ENCODE peak calls at places on chromosomes 13 and 19, in six cellular contexts. P is suprapubic skin, J is stomach, F is HepG2, D is H1, M is transverse colon. A is an unnamed sample.

GRCh38 chr19:47819841-47820244 is 1.9 kb upstream of the CRX start:
- DNase-seq in J (no peak), F (no peak), M (no peak), P (no peak), D (peak), A (no peak)

GRCh38 chr19:11460207-11460606 is 20.6 kb downstream of the ELAVL3 start:
- DNase-seq in D (no peak), M (no peak), P (no peak), J (no peak), F (no peak), A (no peak)

GRCh38 chr19:35717665-35718344 is at the start of gene KMT2B:
- DNase-seq in F (no peak), P (no peak), D (no peak), M (peak), J (peak), A (peak)

GRCh38 chr19:52897149-52897935 is at the start of gene ZNF320:
- DNase-seq in D (peak), P (peak), J (peak), F (no peak), M (peak), A (peak)

GRCh38 chr19:18128044-18128443 is 24.9 kb upstream of the PIK3R2 start:
- DNase-seq in M (no peak), J (no peak), P (no peak), F (no peak), D (no peak), A (no peak)

GRCh38 chr13:48875071-48875470 is 100.6 kb upstream of the FNDC3A start:
- DNase-seq in D (no peak), M (no peak), F (no peak), P (no peak), J (no peak), A (no peak)

GRCh38 chr19:8001995-8002849 is 3.2 kb downstream of the ELAVL1 start:
- DNase-seq in J (peak), P (peak), M (peak), F (peak), D (peak), A (peak)

GRCh38 chr13:63190219-63190618 is 1774.6 kb upstream of the PCDH20 start:
- DNase-seq in D (no peak), J (no peak), M (no peak), P (no peak), F (no peak), A (no peak)

GRCh38 chr19:58330458-58330857 is 3.7 kb downstream of the ZSCAN22 start:
- DNase-seq in M (no peak), D (no peak), J (peak), P (no peak), F (no peak), A (no peak)

DNA sequence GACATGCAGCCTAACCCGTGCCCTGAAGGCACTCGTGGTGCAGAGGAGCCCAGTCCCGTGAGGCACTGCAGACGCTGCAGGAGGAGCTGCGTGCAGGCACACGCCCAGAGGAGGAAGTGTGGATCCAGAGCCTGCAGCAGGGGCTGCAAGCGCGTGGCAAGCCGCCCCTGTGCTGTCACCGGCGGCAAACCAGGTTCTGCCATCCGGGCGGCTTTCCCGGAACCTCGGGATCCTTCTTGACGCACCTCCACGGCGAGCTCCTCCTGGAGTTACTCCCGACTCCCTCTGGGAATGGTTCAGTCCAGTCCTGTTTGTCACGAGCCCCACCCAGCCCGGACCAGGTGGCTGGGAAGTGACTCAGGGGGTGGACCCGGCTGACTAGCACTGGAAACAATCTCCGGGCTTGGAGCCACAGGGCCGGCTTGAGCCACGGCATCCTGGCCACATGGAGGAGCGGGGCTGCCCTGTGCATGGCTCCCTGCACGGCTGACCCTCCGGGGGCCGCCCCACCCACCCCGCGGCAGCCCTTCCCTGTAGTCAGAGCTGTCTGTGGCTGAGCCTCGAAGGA is 10.2 kb downstream of the DPP9 start:
- DNase-seq in F (no peak), M (peak), D (no peak), P (peak), J (peak), A (peak)
- TF ChIP-seq POLR2A in F (no peak), M (peak), D (no peak), P (no peak), J (no peak), A (no peak)

GRCh38 chr13:41196620-41197019 is 2.3 kb upstream of the KBTBD7 start:
- DNase-seq in M (no peak), J (no peak), F (peak), P (no peak), D (no peak), A (no peak)

GRCh38 chr13:41196011-41196410 is 1.6 kb upstream of the KBTBD7 start:
- DNase-seq in F (no peak), D (no peak), M (no peak), P (no peak), J (no peak), A (no peak)

GRCh38 chr13:41199061-41199460 is 4.7 kb upstream of the KBTBD7 start:
- DNase-seq in F (no peak), P (no peak), D (no peak), J (no peak), M (no peak), A (no peak)

GRCh38 chr13:41193469-41193868 is 900 bp downstream of the KBTBD7 start:
- DNase-seq in P (no peak), F (no peak), D (no peak), J (no peak), M (no peak), A (no peak)

GRCh38 chr13:41193919-41194824 is at the start of gene KBTBD7:
- DNase-seq in D (peak), F (peak), J (peak), P (peak), M (peak), A (peak)
- TF ChIP-seq EP300 in D (no peak), F (no peak), J (no peak), P (no peak), M (no peak), A (no peak)

DNA sequence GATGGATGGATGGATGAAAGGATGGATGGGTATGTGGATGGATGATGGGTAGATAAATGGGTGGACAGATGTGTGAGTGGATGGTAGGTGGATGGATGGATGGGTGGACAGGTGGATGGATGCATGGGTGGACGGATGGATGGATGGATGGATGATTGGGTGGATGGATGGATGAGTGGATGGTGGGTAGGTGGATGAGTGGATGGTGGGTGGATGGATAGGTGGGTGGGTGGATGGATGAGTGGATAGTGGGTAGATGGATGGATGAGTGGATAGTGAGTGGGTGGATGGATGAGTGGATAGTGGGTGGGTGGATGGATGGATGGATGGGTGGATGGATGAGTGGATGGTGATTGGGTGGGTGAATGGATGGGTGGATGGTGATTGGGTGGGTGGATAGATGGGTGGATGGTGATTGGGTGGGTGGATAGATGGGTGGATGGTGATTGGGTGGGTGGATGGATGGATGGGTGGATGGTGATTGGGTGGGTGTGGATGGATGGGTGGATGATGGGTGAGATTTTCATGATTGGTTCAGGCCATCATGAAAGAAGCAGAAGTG is 4.5 kb upstream of the RAX2 start:
- DNase-seq in M (no peak), F (no peak), P (no peak), J (no peak), D (no peak), A (no peak)
- TF ChIP-seq POLR2AphosphoS5 in M (no peak), F (no peak), P (no peak), J (no peak), D (no peak), A (no peak)

DNA sequence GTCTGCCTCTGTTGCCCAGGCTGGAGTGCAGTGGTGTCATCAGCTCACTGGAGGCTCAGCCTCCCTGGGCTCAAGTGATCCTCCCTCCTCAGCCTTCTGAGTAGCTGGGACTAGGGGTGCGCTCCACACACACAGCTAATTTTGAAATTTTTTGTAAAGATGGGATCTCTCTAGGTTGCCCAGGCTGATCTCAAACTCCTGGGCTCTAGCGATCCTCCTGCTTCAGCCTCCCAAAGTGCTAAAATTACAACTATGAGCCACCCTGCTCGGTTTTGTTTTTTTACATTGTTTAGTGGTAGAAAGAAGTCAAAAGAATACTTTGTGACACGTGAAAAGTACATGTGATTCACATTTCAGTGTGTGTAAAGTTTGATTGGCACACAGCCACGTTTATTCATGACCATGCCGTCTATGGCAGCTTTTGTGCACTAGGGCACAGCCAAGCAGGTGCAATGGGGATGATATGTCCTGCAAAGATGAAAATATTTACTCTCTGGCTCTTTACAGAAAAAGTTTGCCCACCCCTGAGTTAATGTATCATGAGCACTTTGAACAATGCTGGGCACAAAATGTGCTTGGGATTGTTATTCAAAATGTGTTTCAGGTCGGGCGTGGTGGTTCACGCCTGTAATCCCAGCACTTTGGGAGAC is 16.2 kb upstream of the NFIC start:
- DNase-seq in M (peak), F (peak), P (no peak), D (no peak), J (peak), A (peak)
- TF ChIP-seq POLR2A in M (no peak), F (no peak), P (no peak), D (no peak), J (no peak), A (no peak)

DNA sequence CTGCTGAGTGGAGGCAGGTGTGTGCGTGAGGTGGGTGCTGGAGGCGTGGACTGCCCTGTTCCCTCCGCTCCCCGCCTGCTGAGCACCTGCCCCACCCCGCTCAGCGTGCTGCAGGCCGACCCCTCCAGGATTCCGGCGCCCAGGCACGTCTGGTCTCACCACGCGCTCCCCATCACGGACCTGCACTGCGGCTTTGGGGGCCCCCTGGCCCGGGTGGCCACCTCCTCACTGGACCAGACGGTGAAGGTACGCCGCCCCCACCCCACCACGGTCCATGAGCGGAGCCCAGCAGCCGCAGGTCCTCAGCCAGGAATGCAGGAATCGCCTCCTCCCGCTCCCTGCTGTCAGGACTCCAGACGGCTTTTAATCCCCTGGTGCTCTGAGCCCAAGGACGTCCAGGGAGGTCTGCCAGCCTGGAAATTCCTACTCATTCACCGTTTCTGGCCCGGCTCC is 6.0 kb downstream of the WDR18 start:
- DNase-seq in D (no peak), M (no peak), F (no peak), P (no peak), J (no peak), A (no peak)
- TF ChIP-seq EP300 in D (no peak), M (no peak), F (no peak), P (no peak), J (no peak), A (no peak)